ENCODE peak calls at places on chromosomes 13 and 19, in eight cellular contexts. One of them, this sample, is unnamed.

GRCh38 chr13:92900455-92900854 is 326.2 kb upstream of the GPC6 start:
- DNase-seq in stomach: no peak
- DNase-seq in lower leg skin: no peak
- DNase-seq in GM03348: no peak
- DNase-seq in dermis blood vessel endothelial cell: no peak
- DNase-seq in stimulated activated CD8-positive, alpha-beta memory T cell treated with anti-CD3 and anti-CD28 coated beads, Interleukin-7, amount 100 ng/mL, for 1 hour: no peak
- DNase-seq in cardiac fibroblast: no peak
- DNase-seq in stimulated activated naive B cell treated with anti-CD40 and anti-IgM and Interleukin-4, amounts not matched to agents 10 μg/mL and 1 μg/mL and 100 μg/mL, for 72 hours: no peak
- DNase-seq in this sample: no peak

GRCh38 chr13:96844195-96844594 is 150.1 kb downstream of the OXGR1 start:
- DNase-seq in stomach: no peak
- DNase-seq in lower leg skin: no peak
- DNase-seq in GM03348: no peak
- DNase-seq in dermis blood vessel endothelial cell: no peak
- DNase-seq in stimulated activated CD8-positive, alpha-beta memory T cell treated with anti-CD3 and anti-CD28 coated beads, Interleukin-7, amount 100 ng/mL, for 1 hour: no peak
- DNase-seq in cardiac fibroblast: no peak
- DNase-seq in stimulated activated naive B cell treated with anti-CD40 and anti-IgM and Interleukin-4, amounts not matched to agents 10 μg/mL and 1 μg/mL and 100 μg/mL, for 72 hours: no peak
- DNase-seq in this sample: no peak

GRCh38 chr13:28179974-28180373 is 41.6 kb downstream of the PAN3 start:
- DNase-seq in stomach: no peak
- DNase-seq in lower leg skin: no peak
- DNase-seq in GM03348: no peak
- DNase-seq in dermis blood vessel endothelial cell: no peak
- DNase-seq in stimulated activated CD8-positive, alpha-beta memory T cell treated with anti-CD3 and anti-CD28 coated beads, Interleukin-7, amount 100 ng/mL, for 1 hour: no peak
- DNase-seq in cardiac fibroblast: no peak
- DNase-seq in stimulated activated naive B cell treated with anti-CD40 and anti-IgM and Interleukin-4, amounts not matched to agents 10 μg/mL and 1 μg/mL and 100 μg/mL, for 72 hours: no peak
- DNase-seq in this sample: no peak

GRCh38 chr19:18173054-18173571 is 500 bp upstream of the IFI30 start:
- DNase-seq in stomach: no peak
- DNase-seq in lower leg skin: no peak
- DNase-seq in GM03348: no peak
- DNase-seq in dermis blood vessel endothelial cell: no peak
- DNase-seq in stimulated activated CD8-positive, alpha-beta memory T cell treated with anti-CD3 and anti-CD28 coated beads, Interleukin-7, amount 100 ng/mL, for 1 hour: no peak
- DNase-seq in cardiac fibroblast: peak
- DNase-seq in stimulated activated naive B cell treated with anti-CD40 and anti-IgM and Interleukin-4, amounts not matched to agents 10 μg/mL and 1 μg/mL and 100 μg/mL, for 72 hours: peak
- DNase-seq in this sample: no peak

GRCh38 chr19:1125601-1126533 is 22.1 kb downstream of the GPX4 start:
- DNase-seq in stomach: no peak
- DNase-seq in lower leg skin: no peak
- DNase-seq in GM03348: no peak
- DNase-seq in dermis blood vessel endothelial cell: peak
- DNase-seq in stimulated activated CD8-positive, alpha-beta memory T cell treated with anti-CD3 and anti-CD28 coated beads, Interleukin-7, amount 100 ng/mL, for 1 hour: no peak
- DNase-seq in cardiac fibroblast: peak
- DNase-seq in stimulated activated naive B cell treated with anti-CD40 and anti-IgM and Interleukin-4, amounts not matched to agents 10 μg/mL and 1 μg/mL and 100 μg/mL, for 72 hours: no peak
- DNase-seq in this sample: no peak

GRCh38 chr13:109156181-109156935 is 526.9 kb downstream of the MYO16 start:
- DNase-seq in stomach: no peak
- DNase-seq in lower leg skin: no peak
- DNase-seq in GM03348: peak
- DNase-seq in dermis blood vessel endothelial cell: no peak
- DNase-seq in stimulated activated CD8-positive, alpha-beta memory T cell treated with anti-CD3 and anti-CD28 coated beads, Interleukin-7, amount 100 ng/mL, for 1 hour: no peak
- DNase-seq in cardiac fibroblast: peak
- DNase-seq in stimulated activated naive B cell treated with anti-CD40 and anti-IgM and Interleukin-4, amounts not matched to agents 10 μg/mL and 1 μg/mL and 100 μg/mL, for 72 hours: no peak
- DNase-seq in this sample: peak

GRCh38 chr13:26977541-26977940 is 194.1 kb downstream of the USP12 start:
- DNase-seq in stomach: no peak
- DNase-seq in lower leg skin: no peak
- DNase-seq in GM03348: no peak
- DNase-seq in dermis blood vessel endothelial cell: no peak
- DNase-seq in stimulated activated CD8-positive, alpha-beta memory T cell treated with anti-CD3 and anti-CD28 coated beads, Interleukin-7, amount 100 ng/mL, for 1 hour: no peak
- DNase-seq in cardiac fibroblast: no peak
- DNase-seq in stimulated activated naive B cell treated with anti-CD40 and anti-IgM and Interleukin-4, amounts not matched to agents 10 μg/mL and 1 μg/mL and 100 μg/mL, for 72 hours: no peak
- DNase-seq in this sample: no peak

GRCh38 chr19:4709440-4710280 is 14.0 kb downstream of the DPP9 start:
- DNase-seq in stomach: peak
- DNase-seq in lower leg skin: no peak
- DNase-seq in GM03348: no peak
- DNase-seq in dermis blood vessel endothelial cell: no peak
- DNase-seq in stimulated activated CD8-positive, alpha-beta memory T cell treated with anti-CD3 and anti-CD28 coated beads, Interleukin-7, amount 100 ng/mL, for 1 hour: no peak
- DNase-seq in cardiac fibroblast: no peak
- DNase-seq in stimulated activated naive B cell treated with anti-CD40 and anti-IgM and Interleukin-4, amounts not matched to agents 10 μg/mL and 1 μg/mL and 100 μg/mL, for 72 hours: no peak
- DNase-seq in this sample: no peak

GRCh38 chr13:42486711-42487198 is 87.2 kb upstream of the TNFSF11 start:
- DNase-seq in stomach: no peak
- DNase-seq in lower leg skin: no peak
- DNase-seq in GM03348: peak
- DNase-seq in dermis blood vessel endothelial cell: peak
- DNase-seq in stimulated activated CD8-positive, alpha-beta memory T cell treated with anti-CD3 and anti-CD28 coated beads, Interleukin-7, amount 100 ng/mL, for 1 hour: no peak
- DNase-seq in cardiac fibroblast: peak
- DNase-seq in stimulated activated naive B cell treated with anti-CD40 and anti-IgM and Interleukin-4, amounts not matched to agents 10 μg/mL and 1 μg/mL and 100 μg/mL, for 72 hours: no peak
- DNase-seq in this sample: no peak

GRCh38 chr19:19405919-19406877 is 723 bp downstream of the GATAD2A start:
- DNase-seq in stomach: peak
- DNase-seq in lower leg skin: no peak
- DNase-seq in GM03348: peak
- DNase-seq in dermis blood vessel endothelial cell: peak
- DNase-seq in stimulated activated CD8-positive, alpha-beta memory T cell treated with anti-CD3 and anti-CD28 coated beads, Interleukin-7, amount 100 ng/mL, for 1 hour: no peak
- DNase-seq in cardiac fibroblast: peak
- DNase-seq in stimulated activated naive B cell treated with anti-CD40 and anti-IgM and Interleukin-4, amounts not matched to agents 10 μg/mL and 1 μg/mL and 100 μg/mL, for 72 hours: peak
- DNase-seq in this sample: peak

GRCh38 chr13:96179309-96179708 is 89.4 kb downstream of the HS6ST3 start:
- DNase-seq in stomach: no peak
- DNase-seq in lower leg skin: no peak
- DNase-seq in GM03348: no peak
- DNase-seq in dermis blood vessel endothelial cell: no peak
- DNase-seq in stimulated activated CD8-positive, alpha-beta memory T cell treated with anti-CD3 and anti-CD28 coated beads, Interleukin-7, amount 100 ng/mL, for 1 hour: no peak
- DNase-seq in cardiac fibroblast: no peak
- DNase-seq in stimulated activated naive B cell treated with anti-CD40 and anti-IgM and Interleukin-4, amounts not matched to agents 10 μg/mL and 1 μg/mL and 100 μg/mL, for 72 hours: no peak
- DNase-seq in this sample: no peak

GRCh38 chr19:6103217-6103644 is 7.1 kb downstream of the RFX2 start:
- DNase-seq in stomach: peak
- DNase-seq in lower leg skin: peak
- DNase-seq in GM03348: peak
- DNase-seq in dermis blood vessel endothelial cell: peak
- DNase-seq in stimulated activated CD8-positive, alpha-beta memory T cell treated with anti-CD3 and anti-CD28 coated beads, Interleukin-7, amount 100 ng/mL, for 1 hour: no peak
- DNase-seq in cardiac fibroblast: peak
- DNase-seq in stimulated activated naive B cell treated with anti-CD40 and anti-IgM and Interleukin-4, amounts not matched to agents 10 μg/mL and 1 μg/mL and 100 μg/mL, for 72 hours: no peak
- DNase-seq in this sample: no peak

GRCh38 chr13:26202365-26202972 is 19.6 kb downstream of the RNF6 start:
- DNase-seq in stomach: no peak
- DNase-seq in lower leg skin: no peak
- DNase-seq in GM03348: peak
- DNase-seq in dermis blood vessel endothelial cell: no peak
- DNase-seq in stimulated activated CD8-positive, alpha-beta memory T cell treated with anti-CD3 and anti-CD28 coated beads, Interleukin-7, amount 100 ng/mL, for 1 hour: no peak
- DNase-seq in cardiac fibroblast: peak
- DNase-seq in stimulated activated naive B cell treated with anti-CD40 and anti-IgM and Interleukin-4, amounts not matched to agents 10 μg/mL and 1 μg/mL and 100 μg/mL, for 72 hours: no peak
- DNase-seq in this sample: no peak

GRCh38 chr19:28563964-28564914 is 648.7 kb downstream of the UQCRFS1 start:
- DNase-seq in stomach: no peak
- DNase-seq in lower leg skin: no peak
- DNase-seq in GM03348: no peak
- DNase-seq in dermis blood vessel endothelial cell: no peak
- DNase-seq in stimulated activated CD8-positive, alpha-beta memory T cell treated with anti-CD3 and anti-CD28 coated beads, Interleukin-7, amount 100 ng/mL, for 1 hour: no peak
- DNase-seq in cardiac fibroblast: no peak
- DNase-seq in stimulated activated naive B cell treated with anti-CD40 and anti-IgM and Interleukin-4, amounts not matched to agents 10 μg/mL and 1 μg/mL and 100 μg/mL, for 72 hours: no peak
- DNase-seq in this sample: no peak

GRCh38 chr13:111900390-111901180 is 166.4 kb upstream of the SOX1 start:
- DNase-seq in stomach: no peak
- DNase-seq in lower leg skin: no peak
- DNase-seq in GM03348: no peak
- DNase-seq in dermis blood vessel endothelial cell: no peak
- DNase-seq in stimulated activated CD8-positive, alpha-beta memory T cell treated with anti-CD3 and anti-CD28 coated beads, Interleukin-7, amount 100 ng/mL, for 1 hour: no peak
- DNase-seq in cardiac fibroblast: no peak
- DNase-seq in stimulated activated naive B cell treated with anti-CD40 and anti-IgM and Interleukin-4, amounts not matched to agents 10 μg/mL and 1 μg/mL and 100 μg/mL, for 72 hours: no peak
- DNase-seq in this sample: no peak

GRCh38 chr13:29704648-29705047 is 109.2 kb upstream of the SLC7A1 start:
- DNase-seq in stomach: no peak
- DNase-seq in lower leg skin: no peak
- DNase-seq in GM03348: peak
- DNase-seq in dermis blood vessel endothelial cell: no peak
- DNase-seq in stimulated activated CD8-positive, alpha-beta memory T cell treated with anti-CD3 and anti-CD28 coated beads, Interleukin-7, amount 100 ng/mL, for 1 hour: no peak
- DNase-seq in cardiac fibroblast: peak
- DNase-seq in stimulated activated naive B cell treated with anti-CD40 and anti-IgM and Interleukin-4, amounts not matched to agents 10 μg/mL and 1 μg/mL and 100 μg/mL, for 72 hours: no peak
- DNase-seq in this sample: no peak

GRCh38 chr13:98142427-98143156 is at the start of gene FARP1:
- DNase-seq in stomach: peak
- DNase-seq in lower leg skin: peak
- DNase-seq in GM03348: peak
- DNase-seq in dermis blood vessel endothelial cell: peak
- DNase-seq in stimulated activated CD8-positive, alpha-beta memory T cell treated with anti-CD3 and anti-CD28 coated beads, Interleukin-7, amount 100 ng/mL, for 1 hour: no peak
- DNase-seq in cardiac fibroblast: peak
- DNase-seq in stimulated activated naive B cell treated with anti-CD40 and anti-IgM and Interleukin-4, amounts not matched to agents 10 μg/mL and 1 μg/mL and 100 μg/mL, for 72 hours: peak
- DNase-seq in this sample: peak

GRCh38 chr19:1967087-1967608 is 26.2 kb downstream of the CSNK1G2 start:
- DNase-seq in stomach: no peak
- DNase-seq in lower leg skin: no peak
- DNase-seq in GM03348: no peak
- DNase-seq in dermis blood vessel endothelial cell: no peak
- DNase-seq in stimulated activated CD8-positive, alpha-beta memory T cell treated with anti-CD3 and anti-CD28 coated beads, Interleukin-7, amount 100 ng/mL, for 1 hour: no peak
- DNase-seq in cardiac fibroblast: no peak
- DNase-seq in stimulated activated naive B cell treated with anti-CD40 and anti-IgM and Interleukin-4, amounts not matched to agents 10 μg/mL and 1 μg/mL and 100 μg/mL, for 72 hours: no peak
- DNase-seq in this sample: no peak

GRCh38 chr19:33921165-33921564 is 124.5 kb downstream of the KCTD15 start:
- DNase-seq in stomach: no peak
- DNase-seq in lower leg skin: no peak
- DNase-seq in GM03348: no peak
- DNase-seq in dermis blood vessel endothelial cell: no peak
- DNase-seq in stimulated activated CD8-positive, alpha-beta memory T cell treated with anti-CD3 and anti-CD28 coated beads, Interleukin-7, amount 100 ng/mL, for 1 hour: no peak
- DNase-seq in cardiac fibroblast: no peak
- DNase-seq in stimulated activated naive B cell treated with anti-CD40 and anti-IgM and Interleukin-4, amounts not matched to agents 10 μg/mL and 1 μg/mL and 100 μg/mL, for 72 hours: no peak
- DNase-seq in this sample: no peak

GRCh38 chr13:36673838-36674326 is at the start of gene SERTM1:
- DNase-seq in stomach: no peak
- DNase-seq in lower leg skin: no peak
- DNase-seq in GM03348: peak
- DNase-seq in dermis blood vessel endothelial cell: peak
- DNase-seq in stimulated activated CD8-positive, alpha-beta memory T cell treated with anti-CD3 and anti-CD28 coated beads, Interleukin-7, amount 100 ng/mL, for 1 hour: no peak
- DNase-seq in cardiac fibroblast: peak
- DNase-seq in stimulated activated naive B cell treated with anti-CD40 and anti-IgM and Interleukin-4, amounts not matched to agents 10 μg/mL and 1 μg/mL and 100 μg/mL, for 72 hours: no peak
- DNase-seq in this sample: peak

GRCh38 chr19:22914646-22915045 is 82.6 kb downstream of the ZNF723 start:
- DNase-seq in stomach: no peak
- DNase-seq in lower leg skin: no peak
- DNase-seq in GM03348: no peak
- DNase-seq in dermis blood vessel endothelial cell: no peak
- DNase-seq in stimulated activated CD8-positive, alpha-beta memory T cell treated with anti-CD3 and anti-CD28 coated beads, Interleukin-7, amount 100 ng/mL, for 1 hour: no peak
- DNase-seq in cardiac fibroblast: no peak
- DNase-seq in stimulated activated naive B cell treated with anti-CD40 and anti-IgM and Interleukin-4, amounts not matched to agents 10 μg/mL and 1 μg/mL and 100 μg/mL, for 72 hours: no peak
- DNase-seq in this sample: no peak

GRCh38 chr13:103002279-103002678 is 63.9 kb downstream of the SLC10A2 start:
- DNase-seq in stomach: no peak
- DNase-seq in lower leg skin: no peak
- DNase-seq in GM03348: no peak
- DNase-seq in dermis blood vessel endothelial cell: no peak
- DNase-seq in stimulated activated CD8-positive, alpha-beta memory T cell treated with anti-CD3 and anti-CD28 coated beads, Interleukin-7, amount 100 ng/mL, for 1 hour: no peak
- DNase-seq in cardiac fibroblast: no peak
- DNase-seq in stimulated activated naive B cell treated with anti-CD40 and anti-IgM and Interleukin-4, amounts not matched to agents 10 μg/mL and 1 μg/mL and 100 μg/mL, for 72 hours: no peak
- DNase-seq in this sample: no peak

GRCh38 chr19:4713384-4713951 is 10.2 kb downstream of the DPP9 start:
- DNase-seq in stomach: peak
- DNase-seq in lower leg skin: peak
- DNase-seq in GM03348: peak
- DNase-seq in dermis blood vessel endothelial cell: peak
- DNase-seq in stimulated activated CD8-positive, alpha-beta memory T cell treated with anti-CD3 and anti-CD28 coated beads, Interleukin-7, amount 100 ng/mL, for 1 hour: no peak
- DNase-seq in cardiac fibroblast: peak
- DNase-seq in stimulated activated naive B cell treated with anti-CD40 and anti-IgM and Interleukin-4, amounts not matched to agents 10 μg/mL and 1 μg/mL and 100 μg/mL, for 72 hours: no peak
- DNase-seq in this sample: no peak

GRCh38 chr13:113337976-113338375 is 26.0 kb downstream of the GRTP1 start:
- DNase-seq in stomach: no peak
- DNase-seq in lower leg skin: no peak
- DNase-seq in GM03348: no peak
- DNase-seq in dermis blood vessel endothelial cell: no peak
- DNase-seq in stimulated activated CD8-positive, alpha-beta memory T cell treated with anti-CD3 and anti-CD28 coated beads, Interleukin-7, amount 100 ng/mL, for 1 hour: no peak
- DNase-seq in cardiac fibroblast: no peak
- DNase-seq in stimulated activated naive B cell treated with anti-CD40 and anti-IgM and Interleukin-4, amounts not matched to agents 10 μg/mL and 1 μg/mL and 100 μg/mL, for 72 hours: no peak
- DNase-seq in this sample: no peak

GRCh38 chr13:109821038-109821545 is 34.7 kb upstream of the IRS2 start:
- DNase-seq in stomach: no peak
- DNase-seq in lower leg skin: no peak
- DNase-seq in GM03348: no peak
- DNase-seq in dermis blood vessel endothelial cell: no peak
- DNase-seq in stimulated activated CD8-positive, alpha-beta memory T cell treated with anti-CD3 and anti-CD28 coated beads, Interleukin-7, amount 100 ng/mL, for 1 hour: no peak
- DNase-seq in cardiac fibroblast: no peak
- DNase-seq in stimulated activated naive B cell treated with anti-CD40 and anti-IgM and Interleukin-4, amounts not matched to agents 10 μg/mL and 1 μg/mL and 100 μg/mL, for 72 hours: no peak
- DNase-seq in this sample: no peak

GRCh38 chr13:59178344-59178743 is 985.4 kb downstream of the DIAPH3 start:
- DNase-seq in stomach: no peak
- DNase-seq in lower leg skin: no peak
- DNase-seq in GM03348: no peak
- DNase-seq in dermis blood vessel endothelial cell: no peak
- DNase-seq in stimulated activated CD8-positive, alpha-beta memory T cell treated with anti-CD3 and anti-CD28 coated beads, Interleukin-7, amount 100 ng/mL, for 1 hour: no peak
- DNase-seq in cardiac fibroblast: peak
- DNase-seq in stimulated activated naive B cell treated with anti-CD40 and anti-IgM and Interleukin-4, amounts not matched to agents 10 μg/mL and 1 μg/mL and 100 μg/mL, for 72 hours: no peak
- DNase-seq in this sample: peak

GRCh38 chr13:50700664-50701266 is 142.7 kb downstream of the DLEU7 start:
- DNase-seq in stomach: no peak
- DNase-seq in lower leg skin: no peak
- DNase-seq in GM03348: no peak
- DNase-seq in dermis blood vessel endothelial cell: no peak
- DNase-seq in stimulated activated CD8-positive, alpha-beta memory T cell treated with anti-CD3 and anti-CD28 coated beads, Interleukin-7, amount 100 ng/mL, for 1 hour: no peak
- DNase-seq in cardiac fibroblast: no peak
- DNase-seq in stimulated activated naive B cell treated with anti-CD40 and anti-IgM and Interleukin-4, amounts not matched to agents 10 μg/mL and 1 μg/mL and 100 μg/mL, for 72 hours: no peak
- DNase-seq in this sample: no peak

GRCh38 chr19:47186337-47187022 is 44.5 kb downstream of the BBC3 start:
- DNase-seq in stomach: no peak
- DNase-seq in lower leg skin: no peak
- DNase-seq in GM03348: no peak
- DNase-seq in dermis blood vessel endothelial cell: no peak
- DNase-seq in stimulated activated CD8-positive, alpha-beta memory T cell treated with anti-CD3 and anti-CD28 coated beads, Interleukin-7, amount 100 ng/mL, for 1 hour: peak
- DNase-seq in cardiac fibroblast: no peak
- DNase-seq in stimulated activated naive B cell treated with anti-CD40 and anti-IgM and Interleukin-4, amounts not matched to agents 10 μg/mL and 1 μg/mL and 100 μg/mL, for 72 hours: peak
- DNase-seq in this sample: no peak

GRCh38 chr19:42176649-42176989 is 40.9 kb downstream of the DEDD2 start:
- DNase-seq in stomach: peak
- DNase-seq in lower leg skin: no peak
- DNase-seq in GM03348: peak
- DNase-seq in dermis blood vessel endothelial cell: no peak
- DNase-seq in stimulated activated CD8-positive, alpha-beta memory T cell treated with anti-CD3 and anti-CD28 coated beads, Interleukin-7, amount 100 ng/mL, for 1 hour: no peak
- DNase-seq in cardiac fibroblast: no peak
- DNase-seq in stimulated activated naive B cell treated with anti-CD40 and anti-IgM and Interleukin-4, amounts not matched to agents 10 μg/mL and 1 μg/mL and 100 μg/mL, for 72 hours: no peak
- DNase-seq in this sample: no peak

GRCh38 chr19:48844472-48844871 is 8.2 kb upstream of the HSD17B14 start:
- DNase-seq in stomach: no peak
- DNase-seq in lower leg skin: no peak
- DNase-seq in GM03348: peak
- DNase-seq in dermis blood vessel endothelial cell: peak
- DNase-seq in stimulated activated CD8-positive, alpha-beta memory T cell treated with anti-CD3 and anti-CD28 coated beads, Interleukin-7, amount 100 ng/mL, for 1 hour: no peak
- DNase-seq in cardiac fibroblast: peak
- DNase-seq in stimulated activated naive B cell treated with anti-CD40 and anti-IgM and Interleukin-4, amounts not matched to agents 10 μg/mL and 1 μg/mL and 100 μg/mL, for 72 hours: no peak
- DNase-seq in this sample: peak

GRCh38 chr13:71242191-71242590 is 624.8 kb downstream of the DACH1 start:
- DNase-seq in stomach: no peak
- DNase-seq in lower leg skin: no peak
- DNase-seq in GM03348: no peak
- DNase-seq in dermis blood vessel endothelial cell: peak
- DNase-seq in stimulated activated CD8-positive, alpha-beta memory T cell treated with anti-CD3 and anti-CD28 coated beads, Interleukin-7, amount 100 ng/mL, for 1 hour: no peak
- DNase-seq in cardiac fibroblast: peak
- DNase-seq in stimulated activated naive B cell treated with anti-CD40 and anti-IgM and Interleukin-4, amounts not matched to agents 10 μg/mL and 1 μg/mL and 100 μg/mL, for 72 hours: no peak
- DNase-seq in this sample: peak

GRCh38 chr19:15550847-15551182 is 42.5 kb downstream of the CYP4F22 start:
- DNase-seq in stomach: no peak
- DNase-seq in lower leg skin: no peak
- DNase-seq in GM03348: no peak
- DNase-seq in dermis blood vessel endothelial cell: peak
- DNase-seq in stimulated activated CD8-positive, alpha-beta memory T cell treated with anti-CD3 and anti-CD28 coated beads, Interleukin-7, amount 100 ng/mL, for 1 hour: no peak
- DNase-seq in cardiac fibroblast: no peak
- DNase-seq in stimulated activated naive B cell treated with anti-CD40 and anti-IgM and Interleukin-4, amounts not matched to agents 10 μg/mL and 1 μg/mL and 100 μg/mL, for 72 hours: no peak
- DNase-seq in this sample: no peak

GRCh38 chr13:29858667-29859066 is 8.2 kb upstream of the UBL3 start:
- DNase-seq in stomach: no peak
- DNase-seq in lower leg skin: no peak
- DNase-seq in GM03348: peak
- DNase-seq in dermis blood vessel endothelial cell: no peak
- DNase-seq in stimulated activated CD8-positive, alpha-beta memory T cell treated with anti-CD3 and anti-CD28 coated beads, Interleukin-7, amount 100 ng/mL, for 1 hour: no peak
- DNase-seq in cardiac fibroblast: peak
- DNase-seq in stimulated activated naive B cell treated with anti-CD40 and anti-IgM and Interleukin-4, amounts not matched to agents 10 μg/mL and 1 μg/mL and 100 μg/mL, for 72 hours: no peak
- DNase-seq in this sample: no peak

This sample was measured in A673.